ENCODE peak calls at places on chromosomes 7 and 10, in four cellular contexts. C, G, W and Q are unnamed samples.

GRCh38 chr10:105691811-105692210 is 1050.7 kb downstream of the SORCS3 start:
- DNase-seq in G (peak), W (no peak), C (no peak), Q (peak)

GRCh38 chr7:45217358-45217757 is 59.8 kb downstream of the RAMP3 start:
- DNase-seq in C (no peak), G (no peak), W (no peak), Q (no peak)

GRCh38 chr7:2698581-2699288 is 10.7 kb downstream of the AMZ1 start:
- DNase-seq in G (no peak), C (no peak), W (peak), Q (no peak)

GRCh38 chr7:47658886-47659635 is 77.2 kb upstream of the TNS3 start:
- DNase-seq in C (no peak), W (no peak), G (no peak), Q (no peak)

GRCh38 chr10:75683158-75683557 is 251.7 kb downstream of the LRMDA start:
- DNase-seq in G (no peak), C (no peak), W (no peak), Q (no peak)

GRCh38 chr10:131961777-131962450 is 19.8 kb downstream of the BNIP3 start:
- DNase-seq in C (peak), G (no peak), W (no peak), Q (no peak)

GRCh38 chr10:75099952-75100763 is 11.3 kb upstream of the SAMD8 start:
- DNase-seq in G (peak), W (peak), C (peak), Q (peak)

GRCh38 chr10:18312385-18313145 is 172.3 kb downstream of the CACNB2 start:
- DNase-seq in C (peak), W (no peak), G (peak), Q (peak)

GRCh38 chr7:34596887-34597286 is 61.1 kb upstream of the NPSR1 start:
- DNase-seq in G (no peak), C (peak), W (no peak), Q (peak)

GRCh38 chr7:132270517-132270916 is 305.8 kb downstream of the PLXNA4 start:
- DNase-seq in W (no peak), C (no peak), G (no peak), Q (peak)

GRCh38 chr7:378551-379455 is 88.8 kb downstream of the FOXL3 start:
- DNase-seq in C (no peak), G (no peak), W (no peak), Q (peak)

GRCh38 chr10:43231523-43232078 is 35.3 kb downstream of the RASGEF1A start:
- DNase-seq in C (no peak), W (no peak), G (no peak), Q (no peak)

GRCh38 chr7:2249744-2250323 is 7.8 kb downstream of the NUDT1 start:
- DNase-seq in W (no peak), C (no peak), G (no peak), Q (no peak)

GRCh38 chr7:131961281-131961680 is 404.9 kb upstream of the PODXL start:
- DNase-seq in C (no peak), W (no peak), G (peak), Q (no peak)

GRCh38 chr7:5549096-5549896 is 125.7 kb upstream of the TNRC18 start:
- DNase-seq in G (peak), C (peak), W (no peak), Q (peak)